ENCODE peak calls at places on chromosome 14, in six cellular contexts. B, Y, V, N, A and F are unnamed samples.

GRCh38 chr14:73467377-73467776 is 9.0 kb upstream of the NUMB start:
- DNase-seq in A (peak), N (peak), Y (no peak), V (peak), B (no peak), F (no peak)

GRCh38 chr14:96126339-96126770 is 78.3 kb upstream of the BDKRB2 start:
- DNase-seq in A (no peak), B (no peak), V (peak), Y (no peak), N (peak), F (no peak)

GRCh38 chr14:49966304-49966809 is 73.5 kb downstream of the ARF6 start:
- DNase-seq in Y (no peak), A (peak), B (peak), V (no peak), N (no peak), F (no peak)

GRCh38 chr14:36633580-36633979 is 28.1 kb upstream of the PAX9 start:
- DNase-seq in B (no peak), N (no peak), A (no peak), Y (no peak), V (no peak), F (no peak)

GRCh38 chr14:103143535-103143934 is 20.3 kb downstream of the TNFAIP2 start:
- DNase-seq in B (no peak), V (peak), A (peak), Y (no peak), N (peak), F (no peak)

GRCh38 chr14:50366115-50366514 is 30.6 kb downstream of the CDKL1 start:
- DNase-seq in V (no peak), Y (no peak), A (no peak), B (no peak), N (peak), F (no peak)

GRCh38 chr14:63517354-63517753 is 25.8 kb downstream of the PPP2R5E start:
- DNase-seq in B (no peak), N (peak), Y (no peak), A (no peak), V (no peak), F (no peak)

GRCh38 chr14:64696355-64696844 is 7.8 kb upstream of the PLEKHG3 start:
- DNase-seq in N (no peak), B (peak), V (no peak), A (no peak), Y (no peak), F (no peak)

GRCh38 chr14:69580009-69580577 is 5.4 kb upstream of the CCDC177 start:
- DNase-seq in N (peak), V (peak), Y (no peak), A (peak), B (peak), F (peak)

GRCh38 chr14:50974118-50974517 is 29.8 kb upstream of the PYGL start:
- DNase-seq in A (no peak), B (no peak), V (no peak), Y (no peak), N (no peak), F (no peak)

GRCh38 chr14:64800000-64800399 is 79.7 kb downstream of the SPTB start:
- DNase-seq in B (peak), V (peak), N (peak), A (peak), Y (no peak), F (peak)

GRCh38 chr14:65487783-65488578 is 75.5 kb downstream of the FUT8 start:
- DNase-seq in B (no peak), N (no peak), V (no peak), Y (no peak), A (no peak), F (no peak)

GRCh38 chr14:50520947-50521815 is 11.2 kb downstream of the MAP4K5 start:
- DNase-seq in N (peak), A (no peak), Y (no peak), B (no peak), V (peak), F (no peak)

GRCh38 chr14:72651081-72651480 is 242.8 kb downstream of the DPF3 start:
- DNase-seq in N (peak), A (no peak), B (no peak), Y (no peak), V (peak), F (no peak)

GRCh38 chr14:41913398-41913797 is 306.7 kb downstream of the LRFN5 start:
- DNase-seq in V (no peak), N (no peak), Y (no peak), A (no peak), B (no peak), F (no peak)

GRCh38 chr14:95255487-95255886 is 64.2 kb downstream of the CLMN start:
- DNase-seq in N (peak), Y (peak), A (peak), V (peak), B (peak), F (peak)

GRCh38 chr14:22070119-22070982 is 396.7 kb upstream of the OR4E1 start:
- DNase-seq in B (peak), N (no peak), Y (no peak), V (no peak), A (peak), F (peak)

GRCh38 chr14:81565441-81566290 is 32.0 kb upstream of the SEL1L start:
- DNase-seq in N (no peak), B (peak), V (peak), Y (peak), A (peak), F (no peak)

GRCh38 chr14:85531141-85531593 is 1.2 kb downstream of the FLRT2 start:
- DNase-seq in A (no peak), N (peak), V (peak), B (peak), Y (peak), F (peak)

GRCh38 chr14:79732911-79733310 is 478.4 kb downstream of the DIO2 start:
- DNase-seq in Y (no peak), V (no peak), N (peak), B (no peak), A (no peak), F (no peak)

GRCh38 chr14:94124582-94125377 is 4.6 kb downstream of the IFI27L2 start:
- DNase-seq in B (no peak), V (no peak), Y (no peak), A (no peak), N (no peak), F (peak)

GRCh38 chr14:105260826-105261438 is 12.6 kb downstream of the BTBD6 start:
- DNase-seq in Y (no peak), V (no peak), A (no peak), B (no peak), N (no peak), F (peak)

GRCh38 chr14:96077983-96078686 is 39.0 kb downstream of the C14orf132 start:
- DNase-seq in Y (no peak), B (no peak), N (no peak), A (peak), V (no peak), F (no peak)

GRCh38 chr14:63051966-63052365 is 6.7 kb upstream of the KCNH5 start:
- DNase-seq in N (no peak), V (no peak), Y (no peak), B (no peak), A (peak), F (no peak)

GRCh38 chr14:31241450-31242114 is 34.0 kb upstream of the HECTD1 start:
- DNase-seq in B (no peak), Y (no peak), V (peak), N (no peak), A (no peak), F (no peak)

GRCh38 chr14:32897724-32898064 is 41.0 kb upstream of the NPAS3 start:
- DNase-seq in B (no peak), Y (no peak), A (peak), N (no peak), V (no peak), F (no peak)

GRCh38 chr14:32934891-32935633 is 3.6 kb upstream of the NPAS3 start:
- DNase-seq in V (peak), N (no peak), Y (no peak), A (no peak), B (peak), F (peak)

GRCh38 chr14:71355324-71356201 is 448.3 kb downstream of the PCNX1 start:
- DNase-seq in N (peak), Y (no peak), V (no peak), B (no peak), A (peak), F (no peak)

GRCh38 chr14:96091149-96091693 is 52.1 kb downstream of the C14orf132 start:
- DNase-seq in A (no peak), N (no peak), Y (no peak), V (no peak), B (no peak), F (no peak)

GRCh38 chr14:94171208-94171607 is 2.9 kb upstream of the PPP4R4 start:
- DNase-seq in V (no peak), N (peak), Y (no peak), A (peak), B (no peak), F (no peak)

GRCh38 chr14:84998216-84998615 is 531.7 kb upstream of the FLRT2 start:
- DNase-seq in Y (no peak), A (no peak), B (peak), N (no peak), V (no peak), F (no peak)

GRCh38 chr14:55386037-55386798 is 25.4 kb downstream of the ATG14 start:
- DNase-seq in B (peak), Y (no peak), N (no peak), V (no peak), A (no peak), F (no peak)

GRCh38 chr14:55819610-55820304 is 239.8 kb downstream of the KTN1 start:
- DNase-seq in B (no peak), Y (no peak), V (peak), A (no peak), N (no peak), F (no peak)

GRCh38 chr14:38721822-38722431 is 381.1 kb downstream of the SEC23A start:
- DNase-seq in B (peak), Y (peak), N (peak), V (peak), A (peak), F (peak)

GRCh38 chr14:39175445-39176262 is 600 bp downstream of the PNN start:
- DNase-seq in V (no peak), A (peak), B (peak), N (peak), Y (no peak), F (peak)

GRCh38 chr14:64196668-64197411 is 97.3 kb downstream of the ESR2 start:
- DNase-seq in B (peak), Y (peak), N (peak), V (peak), A (no peak), F (peak)

GRCh38 chr14:96260341-96260821 is 4.4 kb downstream of the BDKRB1 start:
- DNase-seq in Y (no peak), B (no peak), N (peak), V (peak), A (peak), F (no peak)

GRCh38 chr14:61408498-61408897 is 87.1 kb downstream of the PRKCH start:
- DNase-seq in N (no peak), Y (no peak), B (no peak), A (no peak), V (no peak), F (no peak)

GRCh38 chr14:99609245-99610117 is 5.5 kb upstream of the CCDC85C start:
- DNase-seq in Y (no peak), A (peak), N (peak), V (no peak), B (no peak), F (no peak)
- H2AK5ac ChIP-seq in Y (no peak), A (no peak), N (no peak), V (no peak), B (no peak), F (no peak)

GRCh38 chr14:91413547-91414474 is 3.8 kb downstream of the CCDC88C start:
- DNase-seq in V (no peak), B (peak), N (no peak), Y (no peak), A (peak), F (peak)
- H2AK5ac ChIP-seq in V (no peak), B (no peak), N (no peak), Y (no peak), A (no peak), F (no peak)

DNA sequence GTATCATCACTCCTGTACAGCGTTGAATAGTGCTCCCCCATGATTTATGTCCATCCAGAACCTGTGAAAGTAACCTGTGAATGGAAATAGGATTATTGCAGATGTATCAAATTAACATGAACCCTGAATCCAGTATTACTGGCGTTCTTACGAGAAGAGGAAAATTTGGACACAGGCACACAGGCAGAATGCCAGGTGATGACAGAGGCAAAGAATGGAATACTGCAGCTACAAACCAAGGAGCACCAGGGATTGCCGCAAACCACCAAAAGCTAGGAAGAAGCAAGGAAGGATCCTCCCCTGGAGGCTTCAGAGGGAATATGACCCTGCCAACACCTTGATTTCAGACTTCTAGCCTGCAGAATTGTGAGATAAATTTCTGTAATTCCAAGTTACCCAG is 113.5 kb upstream of the EGLN3 start:
- DNase-seq in Y (no peak), B (no peak), N (peak), V (no peak), A (peak), F (no peak)
- H2AK5ac ChIP-seq in Y (no peak), B (no peak), N (no peak), V (no peak), A (no peak), F (no peak)

DNA sequence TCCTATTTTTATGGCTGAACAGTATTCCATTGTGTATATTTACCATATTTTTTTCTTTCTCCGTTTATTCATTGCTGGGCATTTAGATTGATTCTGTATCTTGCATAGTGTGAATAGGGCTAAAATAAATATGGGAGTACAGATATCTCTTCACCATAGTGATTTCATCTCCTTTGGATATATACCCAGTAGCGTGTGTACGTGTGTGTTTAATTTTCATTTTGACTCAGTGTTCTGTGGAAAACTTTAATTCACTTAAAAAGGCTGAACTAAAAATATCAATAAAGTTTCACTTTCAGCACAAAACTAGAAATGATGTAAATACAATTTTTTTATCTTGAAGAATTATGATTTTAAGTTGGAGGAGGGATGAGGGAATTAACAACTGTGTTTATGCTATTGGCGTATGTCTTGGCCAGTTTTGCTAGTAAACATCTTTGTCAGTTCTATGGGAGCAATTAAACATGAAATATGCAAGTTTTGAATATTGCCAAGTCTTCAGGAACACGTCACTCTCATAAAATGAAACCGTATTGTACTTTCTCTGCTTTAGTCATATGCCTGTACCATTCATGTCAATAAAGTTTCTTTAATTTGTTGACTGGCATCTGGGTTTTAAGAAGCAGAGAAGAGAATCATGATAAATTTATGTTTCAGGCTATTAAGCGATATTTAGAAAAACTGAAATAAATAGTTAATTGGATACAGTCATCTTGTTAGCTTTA is 99.8 kb downstream of the PTGER2 start:
- DNase-seq in V (peak), N (peak), B (no peak), A (no peak), Y (no peak), F (no peak)
- H2AK5ac ChIP-seq in V (no peak), N (no peak), B (no peak), A (no peak), Y (no peak), F (no peak)

GRCh38 chr14:100223332-100224171 is 15.4 kb upstream of the YY1 start:
- DNase-seq in B (peak), A (peak), Y (no peak), N (peak), V (peak), F (no peak)

GRCh38 chr14:100219126-100219785 is 19.7 kb upstream of the YY1 start:
- DNase-seq in Y (no peak), A (no peak), B (no peak), V (no peak), N (peak), F (no peak)

GRCh38 chr14:100224229-100224628 is 14.7 kb upstream of the YY1 start:
- DNase-seq in B (no peak), Y (no peak), A (no peak), V (no peak), N (no peak), F (no peak)

GRCh38 chr14:100222219-100223093 is 16.5 kb upstream of the YY1 start:
- DNase-seq in Y (no peak), N (no peak), V (no peak), A (no peak), B (no peak), F (no peak)

GRCh38 chr14:100221419-100222218 is 17.3 kb upstream of the YY1 start:
- DNase-seq in A (peak), B (peak), N (peak), Y (peak), V (peak), F (peak)
- H2AK5ac ChIP-seq in A (no peak), B (peak), N (peak), Y (peak), V (peak), F (no peak)

GRCh38 chr14:74881425-74882102 is at the start of gene DLST:
- DNase-seq in Y (peak), B (peak), A (peak), N (peak), V (peak), F (peak)

GRCh38 chr14:74879427-74880180 is 2.1 kb upstream of the DLST start:
- DNase-seq in V (peak), Y (no peak), N (no peak), A (no peak), B (peak), F (no peak)

GRCh38 chr14:74886001-74886400 is 4.3 kb downstream of the DLST start:
- DNase-seq in A (peak), V (peak), N (peak), Y (no peak), B (peak), F (peak)

DNA sequence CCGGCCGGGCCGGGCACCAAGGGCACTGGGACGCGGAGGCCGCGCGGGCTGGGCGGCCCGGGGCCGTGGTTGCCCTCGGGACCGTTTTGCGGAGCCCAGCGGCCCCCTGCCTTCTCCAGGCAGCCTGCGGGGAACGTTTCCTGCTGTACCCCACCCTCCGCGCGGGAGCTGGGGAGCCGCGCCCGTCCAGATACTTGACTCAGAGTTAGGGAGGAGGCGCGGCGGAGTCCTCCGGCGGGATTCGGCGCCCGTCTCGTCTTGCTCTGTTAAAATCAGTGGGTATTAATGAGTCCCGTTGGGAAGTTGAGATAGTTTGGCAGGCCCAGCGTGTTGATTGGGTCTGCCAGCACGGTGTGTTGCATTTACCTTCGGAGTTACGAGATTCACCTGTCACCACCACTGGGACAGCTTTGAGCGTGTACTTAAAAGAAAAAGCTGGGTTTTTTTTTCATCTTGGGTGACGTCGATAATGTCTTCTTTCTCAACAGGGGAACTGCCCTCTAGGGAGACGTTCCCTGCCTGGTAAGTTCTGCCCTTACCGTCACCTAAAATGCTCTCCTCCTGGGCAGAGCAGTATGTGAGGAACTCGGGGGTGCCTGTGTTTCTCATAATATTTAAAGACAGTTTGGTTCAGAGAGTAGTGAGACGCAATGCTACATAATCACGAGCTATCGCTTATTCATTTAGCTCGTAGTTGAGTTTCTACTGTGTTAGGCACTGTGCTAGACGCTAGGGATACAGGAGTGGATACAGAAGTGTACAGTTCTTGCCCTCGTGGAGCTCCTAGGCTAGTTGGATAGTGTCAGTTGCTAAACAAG is 596 bp downstream of the DLST start:
- DNase-seq in Y (peak), V (peak), A (peak), N (peak), B (peak), F (no peak)
- H2AK5ac ChIP-seq in Y (no peak), V (peak), A (peak), N (peak), B (no peak), F (no peak)

GRCh38 chr14:104144911-104145825 is 6.8 kb downstream of the KIF26A start:
- DNase-seq in Y (no peak), V (no peak), A (no peak), B (no peak), N (no peak), F (peak)
- H2AK5ac ChIP-seq in Y (peak), V (no peak), A (no peak), B (no peak), N (no peak), F (no peak)

DNA sequence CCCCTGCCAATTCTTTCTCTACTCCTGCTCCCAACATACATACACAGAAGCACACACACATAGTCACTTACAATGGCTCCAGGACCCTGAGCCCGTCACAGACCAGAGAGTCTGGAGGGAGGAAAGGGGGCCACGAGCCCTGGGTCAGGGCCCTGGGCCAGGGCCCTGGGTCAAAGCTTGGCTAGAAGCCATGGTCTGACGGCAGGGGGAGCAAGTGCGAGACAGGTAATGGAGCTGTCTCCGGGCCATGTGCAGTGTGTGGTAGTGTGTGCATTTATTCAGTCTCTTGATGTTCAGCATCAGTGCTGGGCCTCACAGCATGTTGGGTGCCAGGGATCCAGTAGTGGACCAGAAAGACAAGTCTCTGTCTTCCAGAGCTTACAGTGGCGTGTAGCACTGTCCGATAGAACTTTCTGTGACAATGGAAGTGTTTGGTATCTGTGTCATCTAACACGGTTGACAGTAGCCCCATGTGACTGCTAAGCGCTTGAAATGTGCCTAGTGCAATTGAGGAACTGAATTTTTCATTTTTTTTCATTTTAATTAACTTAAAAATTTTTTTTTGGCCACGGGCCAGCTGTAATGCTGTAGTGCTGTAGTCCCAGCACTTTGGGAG is 4.2 kb upstream of the RABGGTA start:
- DNase-seq in B (peak), N (no peak), Y (no peak), A (peak), V (no peak), F (peak)
- H2AK5ac ChIP-seq in B (no peak), N (no peak), Y (no peak), A (no peak), V (no peak), F (no peak)

GRCh38 chr14:99664636-99665273 is 19.3 kb upstream of the CYP46A1 start:
- DNase-seq in N (no peak), V (peak), Y (no peak), A (no peak), B (no peak), F (no peak)
- H2AK5ac ChIP-seq in N (no peak), V (no peak), Y (peak), A (no peak), B (no peak), F (no peak)

GRCh38 chr14:88551936-88552565 is 2.8 kb downstream of the PTPN21 start:
- DNase-seq in N (peak), A (no peak), Y (no peak), B (peak), V (peak), F (peak)
- H2AK5ac ChIP-seq in N (peak), A (peak), Y (peak), B (no peak), V (no peak), F (no peak)